ENCODE peak calls at places on chromosomes 2 and 18, in ten cellular contexts. P is fibroblast of lung; A is pancreas; T is uterus; B is lung; E is WERI-Rb-1; O is suprapubic skin; V is CD8-positive, alpha-beta T cell; U is colonic mucosa; W is left ventricle myocardium inferior. C is an unnamed sample.

GRCh38 chr2:169472249-169472648 is 7.0 kb upstream of the BBS5 start:
- DNase-seq in V (no peak), O (no peak), U (no peak), T (no peak), B (no peak), W (no peak), A (no peak), E (no peak), P (no peak), C (no peak)

GRCh38 chr2:189657867-189658266 is 3.4 kb upstream of the ASNSD1 start:
- DNase-seq in O (no peak), T (no peak), V (peak; percentile 56), W (peak; percentile 23), B (peak; percentile 67), E (no peak), A (no peak), U (peak; percentile 22), P (peak; percentile 87), C (no peak)

GRCh38 chr2:229410946-229411345 is 139.9 kb upstream of the PID1 start:
- DNase-seq in E (no peak), W (no peak), B (no peak), V (no peak), O (no peak), T (no peak), P (no peak), U (no peak), A (no peak), C (no peak)

GRCh38 chr18:9737814-9738160 is 29.7 kb downstream of the RAB31 start:
- DNase-seq in W (no peak), T (no peak), P (peak; percentile 59), E (no peak), O (no peak), V (no peak), U (no peak), A (peak; percentile 51), B (no peak), C (no peak)

GRCh38 chr2:16441431-16441830 is 224.2 kb downstream of the CYRIA start:
- DNase-seq in W (no peak), O (no peak), A (no peak), B (no peak), T (no peak), U (no peak), V (no peak), E (no peak), P (no peak), C (no peak)

GRCh38 chr2:7083580-7084509 is 166.6 kb downstream of the RNF144A start:
- DNase-seq in A (no peak), P (peak; percentile 18), E (peak; percentile 53), O (no peak), V (no peak), W (no peak), B (no peak), U (no peak), T (no peak), C (no peak)

GRCh38 chr2:118580651-118581050 is 266.8 kb downstream of the EN1 start:
- DNase-seq in U (no peak), T (no peak), O (no peak), A (no peak), E (no peak), P (peak; percentile 54), W (no peak), V (no peak), B (no peak), C (no peak)

GRCh38 chr2:59993721-59994120 is 559.7 kb downstream of the BCL11A start:
- DNase-seq in W (no peak), V (no peak), B (no peak), P (no peak), E (no peak), O (no peak), U (no peak), A (no peak), T (no peak), C (no peak)

GRCh38 chr2:231393149-231394131 is 2.1 kb upstream of the B3GNT7 start:
- DNase-seq in B (no peak), E (peak; percentile 49), W (no peak), O (no peak), A (no peak), P (no peak), U (no peak), V (peak; percentile 46), T (no peak), C (no peak)

GRCh38 chr2:182818541-182819308 is 47.7 kb downstream of the FRZB start:
- DNase-seq in B (no peak), P (no peak), T (no peak), A (no peak), V (no peak), U (no peak), W (no peak), O (no peak), E (no peak), C (no peak)

GRCh38 chr18:9971313-9971920 is 57.6 kb downstream of the VAPA start:
- DNase-seq in W (no peak), P (peak; percentile 58), A (peak; percentile 53), B (peak; percentile 78), E (peak; percentile 66), U (peak; percentile 81), O (no peak), V (peak; percentile 69), T (peak; percentile 88), C (peak; percentile 43)

GRCh38 chr2:165874445-165875039 is 79.0 kb downstream of the TTC21B start:
- DNase-seq in O (no peak), E (no peak), W (no peak), V (no peak), B (no peak), P (peak; percentile 61), T (no peak), U (peak; percentile 26), A (no peak), C (no peak)

GRCh38 chr2:120798569-120799215 is 63.0 kb downstream of the GLI2 start:
- DNase-seq in O (no peak), B (no peak), W (no peak), T (no peak), E (peak; percentile 17), U (no peak), A (no peak), V (no peak), P (no peak), C (no peak)

GRCh38 chr18:79772108-79772864 is 25.5 kb upstream of the KCNG2 start:
- DNase-seq in V (no peak), O (peak; percentile 70), E (no peak), A (no peak), P (no peak), U (no peak), T (no peak), W (no peak), B (no peak), C (peak; percentile 42)

GRCh38 chr18:10101293-10101701 is 187.5 kb downstream of the VAPA start:
- DNase-seq in B (no peak), W (no peak), E (no peak), V (no peak), O (no peak), P (peak; percentile 66), A (no peak), T (no peak), U (no peak), C (peak; percentile 30)

GRCh38 chr2:196801578-196801977 is 2.1 kb upstream of the GTF3C3 start:
- DNase-seq in P (peak; percentile 63), A (no peak), T (no peak), U (no peak), B (no peak), V (no peak), E (no peak), W (no peak), O (no peak), C (no peak)

GRCh38 chr2:20108655-20109396 is 57.4 kb upstream of the LAPTM4A start:
- DNase-seq in B (no peak), V (no peak), O (no peak), T (no peak), A (no peak), E (no peak), U (peak; percentile 66), P (no peak), W (no peak), C (no peak)

GRCh38 chr18:47997338-47997780 is 66.9 kb upstream of the SMAD2 start:
- DNase-seq in V (no peak), A (no peak), P (no peak), T (no peak), U (no peak), B (no peak), E (peak; percentile 90), W (no peak), O (no peak), C (no peak)
- TF ChIP-seq CTCF in V (peak; percentile 29), A (no peak), P (peak; percentile 23), T (no peak), U (peak; percentile 24), B (no peak), E (peak; percentile 89), W (peak; percentile 31), O (no peak), C (peak; percentile 31)

GRCh38 chr2:53098323-53099073 is 669.1 kb upstream of the CHAC2 start:
- DNase-seq in W (no peak), T (no peak), A (no peak), V (no peak), B (no peak), O (no peak), E (no peak), U (no peak), P (no peak), C (no peak)
- H3K27ac ChIP-seq in W (no peak overlapping the region), T (no peak overlapping the region), A (peak overlapping the region; percentile 56), V (no peak overlapping the region), B (no peak overlapping the region), O (no peak overlapping the region), E (no peak overlapping the region), U (no peak overlapping the region), P (no peak overlapping the region), C (no peak overlapping the region)

DNA sequence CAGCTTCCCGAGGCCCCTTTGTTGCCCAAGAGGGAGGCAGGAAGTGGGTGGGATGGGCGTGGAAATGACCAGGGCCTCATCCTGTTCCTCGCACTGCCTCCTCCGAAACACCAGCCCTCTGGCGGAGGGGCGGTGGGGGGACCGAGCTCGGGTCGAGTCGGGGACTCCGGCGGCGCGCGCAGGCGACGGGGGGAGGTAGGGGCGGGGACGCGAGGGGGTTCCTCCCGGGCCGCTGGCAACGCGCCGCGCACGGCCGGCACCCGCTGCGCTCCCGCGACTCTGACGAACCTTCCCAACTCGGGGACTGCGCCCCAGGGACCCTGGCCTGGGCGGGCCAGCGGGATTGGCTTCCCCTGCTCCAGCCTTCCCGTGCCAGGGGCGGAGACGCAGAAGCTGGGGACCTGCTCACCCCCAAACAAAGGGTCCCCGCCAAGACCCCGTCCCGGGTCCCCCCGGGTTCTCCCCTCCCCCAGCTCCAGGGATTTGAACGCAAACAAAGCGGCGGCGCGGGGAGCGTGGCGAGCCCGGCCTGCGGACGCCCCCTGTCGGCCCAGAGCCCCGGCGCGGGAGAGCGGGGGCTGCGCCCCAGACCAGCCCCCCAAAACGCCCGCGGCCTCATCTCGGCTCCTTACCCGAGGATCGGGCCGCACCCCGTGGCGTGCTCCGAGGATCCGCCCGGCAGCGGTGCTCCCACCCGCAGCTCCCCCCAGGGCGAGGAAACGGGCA is 1.2 kb downstream of the SEMA4C start:
- DNase-seq in B (peak; percentile 84), U (peak; percentile 86), W (peak; percentile 89), V (peak; percentile 62), E (peak; percentile 91), P (peak; percentile 90), O (peak; percentile 93), T (peak; percentile 91), A (peak; percentile 84), C (peak; percentile 92)
- H3K36me3 ChIP-seq in B (no peaks in the 10 kb centered on the region), U (peaks cover 5% of the 10 kb centered on the region), W (peaks cover 38% of the 10 kb centered on the region), V (peaks cover 22% of the 10 kb centered on the region), E (peaks cover 50% of the 10 kb centered on the region), P (peaks cover 23% of the 10 kb centered on the region), O (peaks cover 27% of the 10 kb centered on the region), T (no peaks in the 10 kb centered on the region), A (peaks cover 10% of the 10 kb centered on the region), C (no peaks in the 10 kb centered on the region)

DNA sequence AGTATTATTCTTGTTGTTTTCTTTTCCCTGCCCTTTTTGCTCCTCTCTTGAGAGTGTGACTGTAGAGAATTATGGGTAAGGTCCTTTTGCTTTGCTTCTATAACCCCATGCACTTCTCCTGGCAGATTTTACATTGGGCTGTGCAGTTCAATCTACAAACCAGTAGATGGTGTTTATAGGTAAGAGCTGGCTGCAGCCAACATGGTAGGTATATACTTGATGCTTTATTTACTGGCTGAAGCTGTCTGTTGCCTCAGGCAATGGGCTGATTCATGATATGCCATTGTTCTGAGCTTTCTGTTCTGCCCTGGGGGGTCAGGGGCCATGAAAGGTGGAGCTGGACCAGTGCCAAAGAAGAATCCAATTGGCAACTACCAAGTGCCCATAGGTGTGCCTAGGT is 48.3 kb upstream of the MYL1 start:
- DNase-seq in B (no peak), T (no peak), O (no peak), E (no peak), U (no peak), P (no peak), V (no peak), A (no peak), W (no peak), C (no peak)
- TF ChIP-seq CTCF in B (no peak), T (no peak), O (no peak), E (no peak), U (no peak), P (no peak), V (no peak), A (no peak), W (peak; percentile 31), C (peak; percentile 47)

C was measured in psoas muscle.